ENCODE peak calls at places on chromosome 2, in four cellular contexts. C is tibial nerve, R is HuH-7.5, N is endothelial cell. D is an unnamed sample.

GRCh38 chr2:47695800-47696477 is 87.0 kb upstream of the MSH6 start:
- DNase-seq in C (no peak), R (no peak), N (no peak), D (no peak)

GRCh38 chr2:224722777-224723176 is 6.6 kb upstream of the CCDC195 start:
- DNase-seq in C (no peak), R (no peak), N (no peak), D (no peak)

GRCh38 chr2:236507393-236508085 is 62.1 kb upstream of the ACKR3 start:
- DNase-seq in C (no peak), R (no peak), N (peak; percentile 75), D (no peak)

GRCh38 chr2:19711470-19712372 is 190.1 kb downstream of the TTC32 start:
- DNase-seq in C (no peak), R (no peak), N (peak; percentile 65), D (peak; percentile 89)

GRCh38 chr2:225002039-225002655 is 40.1 kb downstream of the DOCK10 start:
- DNase-seq in C (peak; percentile 18), R (no peak), N (peak; percentile 52), D (peak; percentile 68)

GRCh38 chr2:232538671-232539070 is 821 bp upstream of the CHRNG start:
- DNase-seq in C (no peak), R (no peak), N (no peak), D (no peak)

GRCh38 chr2:21453728-21454127 is 330.0 kb downstream of the TDRD15 start:
- DNase-seq in C (no peak), R (no peak), N (no peak), D (no peak)

GRCh38 chr2:72139871-72140620 is 7.6 kb downstream of the CYP26B1 start:
- DNase-seq in C (peak; percentile 10), R (no peak), N (no peak), D (no peak)

GRCh38 chr2:3661149-3661660 is 3.2 kb downstream of the ALLC start:
- DNase-seq in C (no peak), R (no peak), N (no peak), D (no peak)

GRCh38 chr2:216765810-216766259 is 70.5 kb upstream of the IGFBP5 start:
- DNase-seq in C (no peak), R (no peak), N (peak; percentile 24), D (no peak)

GRCh38 chr2:55966431-55967118 is 43.0 kb upstream of the EFEMP1 start:
- DNase-seq in C (peak; percentile 28), R (no peak), N (no peak), D (no peak)

GRCh38 chr2:100893753-100894530 is 74.0 kb downstream of the NPAS2 start:
- DNase-seq in C (no peak), R (peak; percentile 22), N (no peak), D (peak; percentile 90)

GRCh38 chr2:24883946-24884345 is 36.1 kb downstream of the ADCY3 start:
- DNase-seq in C (no peak), R (no peak), N (no peak), D (no peak)

GRCh38 chr2:3192920-3193319 is 184.7 kb downstream of the EIPR1 start:
- DNase-seq in C (no peak), R (no peak), N (no peak), D (no peak)

GRCh38 chr2:190200603-190201002 is 119.0 kb downstream of the HIBCH start:
- DNase-seq in C (no peak), R (no peak), N (no peak), D (no peak)

GRCh38 chr2:48471048-48471474 is 58.9 kb upstream of the STON1 start:
- DNase-seq in C (no peak), R (no peak), N (peak; percentile 22), D (peak; percentile 79)

GRCh38 chr2:74006424-74006823 is 21.7 kb downstream of the TET3 start:
- DNase-seq in C (no peak), R (no peak), N (no peak), D (no peak)

D was measured in A549.